ENCODE peak calls at places on chromosomes 12 and 14, in ten cellular contexts. S is Peyer's patch, D is K562, G is tibial artery, M is GM10248, N is right atrium auricular region, U is HFF-Myc, F is astrocyte, X is IMR-90, O is body of pancreas. C is an unnamed sample.

GRCh38 chr12:17588968-17589367 is 501.0 kb downstream of the RERGL start:
- DNase-seq in S (no peak), D (no peak), G (no peak), M (no peak), N (no peak), U (no peak), F (no peak), X (no peak), O (no peak), C (no peak)

GRCh38 chr14:50768693-50769092 is 62.3 kb downstream of the NIN start:
- DNase-seq in S (no peak), D (no peak), G (no peak), M (no peak), N (no peak), U (no peak), F (peak), X (peak), O (no peak), C (peak)

GRCh38 chr14:74478996-74479635 is 14.0 kb downstream of the NPC2 start:
- DNase-seq in S (no peak), D (no peak), G (no peak), M (no peak), N (no peak), U (no peak), F (no peak), X (peak), O (no peak), C (peak)

GRCh38 chr12:94834036-94834625 is 169.4 kb downstream of the NDUFA12 start:
- DNase-seq in S (no peak), D (no peak), G (no peak), M (no peak), N (no peak), U (no peak), F (no peak), X (no peak), O (no peak), C (no peak)

GRCh38 chr14:95549656-95550585 is 15.1 kb downstream of the GLRX5 start:
- DNase-seq in S (no peak), D (no peak), G (no peak), M (no peak), N (no peak), U (no peak), F (no peak), X (no peak), O (no peak), C (peak)

GRCh38 chr14:73245401-73246325 is 8.4 kb downstream of the PAPLN start:
- DNase-seq in S (peak), D (peak), G (no peak), M (peak), N (no peak), U (no peak), F (no peak), X (no peak), O (peak), C (no peak)

GRCh38 chr12:59389968-59390576 is 205.8 kb upstream of the SLC16A7 start:
- DNase-seq in S (no peak), D (no peak), G (no peak), M (no peak), N (no peak), U (no peak), F (no peak), X (no peak), O (no peak), C (no peak)

GRCh38 chr14:61500046-61500445 is 178.7 kb downstream of the PRKCH start:
- DNase-seq in S (no peak), D (no peak), G (no peak), M (no peak), N (no peak), U (no peak), F (no peak), X (no peak), O (no peak), C (no peak)

GRCh38 chr14:80587096-80587724 is 354.3 kb downstream of the CEP128 start:
- DNase-seq in S (no peak), D (no peak), G (no peak), M (peak), N (no peak), U (peak), F (peak), X (peak), O (peak), C (peak)

GRCh38 chr12:50932787-50933280 is 19.5 kb upstream of the HIGD1C start:
- DNase-seq in S (no peak), D (no peak), G (no peak), M (no peak), N (no peak), U (no peak), F (no peak), X (no peak), O (no peak), C (peak)

GRCh38 chr14:61145903-61146411 is 135.2 kb downstream of the TMEM30B start:
- DNase-seq in S (no peak), D (no peak), G (no peak), M (no peak), N (no peak), U (peak), F (peak), X (peak), O (no peak), C (peak)

GRCh38 chr12:47900480-47901129 is 4.2 kb downstream of the VDR start:
- DNase-seq in S (peak), D (no peak), G (no peak), M (peak), N (no peak), U (no peak), F (no peak), X (no peak), O (peak), C (no peak)

GRCh38 chr12:68406134-68406576 is 74.0 kb upstream of the MDM1 start:
- DNase-seq in S (peak), D (no peak), G (peak), M (no peak), N (peak), U (peak), F (peak), X (peak), O (peak), C (peak)

GRCh38 chr12:122951979-122952892 is 14.0 kb downstream of the ABCB9 start:
- DNase-seq in S (peak), D (no peak), G (peak), M (peak), N (peak), U (no peak), F (peak), X (peak), O (peak), C (peak)

GRCh38 chr12:3837049-3837448 is 36.1 kb downstream of the PARP11 start:
- DNase-seq in S (no peak), D (no peak), G (no peak), M (peak), N (no peak), U (no peak), F (no peak), X (no peak), O (no peak), C (no peak)

GRCh38 chr12:54000105-54000773 is at the start of gene HOXC9:
- DNase-seq in S (no peak), D (peak), G (no peak), M (no peak), N (no peak), U (no peak), F (no peak), X (no peak), O (no peak), C (no peak)

GRCh38 chr12:7061138-7061537 is 620 bp downstream of the C1S start:
- DNase-seq in S (no peak), D (no peak), G (no peak), M (no peak), N (no peak), U (no peak), F (no peak), X (no peak), O (no peak), C (no peak)

GRCh38 chr14:105474478-105475268 is at the start of gene CRIP2:
- DNase-seq in S (no peak), D (peak), G (peak), M (peak), N (no peak), U (no peak), F (no peak), X (peak), O (no peak), C (peak)

GRCh38 chr12:79547044-79547734 is 143.6 kb downstream of the PAWR start:
- DNase-seq in S (peak), D (no peak), G (no peak), M (no peak), N (no peak), U (no peak), F (peak), X (peak), O (peak), C (peak)

GRCh38 chr12:124434364-124434763 is 133.0 kb downstream of the NCOR2 start:
- DNase-seq in S (no peak), D (no peak), G (no peak), M (no peak), N (no peak), U (no peak), F (no peak), X (no peak), O (no peak), C (no peak)

GRCh38 chr12:49942512-49942893 is 8.0 kb upstream of the AQP2 start:
- DNase-seq in S (peak), D (no peak), G (no peak), M (no peak), N (no peak), U (no peak), F (no peak), X (no peak), O (no peak), C (no peak)

GRCh38 chr14:93011650-93012317 is 88.8 kb downstream of the CHGA start:
- DNase-seq in S (peak), D (no peak), G (no peak), M (no peak), N (no peak), U (no peak), F (no peak), X (no peak), O (no peak), C (no peak)

GRCh38 chr14:104577457-104578301 is 1.9 kb upstream of the C14orf180 start:
- DNase-seq in S (no peak), D (peak), G (no peak), M (no peak), N (no peak), U (no peak), F (no peak), X (no peak), O (no peak), C (no peak)

GRCh38 chr14:94304243-94304642 is 11.2 kb upstream of the SERPINA10 start:
- DNase-seq in S (no peak), D (no peak), G (no peak), M (no peak), N (peak), U (no peak), F (no peak), X (no peak), O (no peak), C (no peak)

GRCh38 chr12:132530451-132530850 is 40.5 kb downstream of the FBRSL1 start:
- DNase-seq in S (no peak), D (no peak), G (no peak), M (no peak), N (no peak), U (no peak), F (no peak), X (no peak), O (no peak), C (no peak)

GRCh38 chr12:79063258-79063657 is 198.7 kb downstream of the SYT1 start:
- DNase-seq in S (no peak), D (no peak), G (no peak), M (no peak), N (no peak), U (no peak), F (peak), X (peak), O (no peak), C (no peak)

GRCh38 chr12:38850463-38850862 is 54.9 kb downstream of the CPNE8 start:
- DNase-seq in S (no peak), D (no peak), G (no peak), M (no peak), N (no peak), U (no peak), F (peak), X (no peak), O (no peak), C (peak)

GRCh38 chr12:40616383-40616900 is 75.8 kb upstream of the CNTN1 start:
- DNase-seq in S (no peak), D (no peak), G (no peak), M (no peak), N (no peak), U (no peak), F (no peak), X (no peak), O (no peak), C (no peak)

GRCh38 chr12:95208678-95209077 is 8.6 kb downstream of the FGD6 start:
- DNase-seq in S (no peak), D (no peak), G (no peak), M (no peak), N (no peak), U (no peak), F (no peak), X (no peak), O (no peak), C (no peak)

DNA sequence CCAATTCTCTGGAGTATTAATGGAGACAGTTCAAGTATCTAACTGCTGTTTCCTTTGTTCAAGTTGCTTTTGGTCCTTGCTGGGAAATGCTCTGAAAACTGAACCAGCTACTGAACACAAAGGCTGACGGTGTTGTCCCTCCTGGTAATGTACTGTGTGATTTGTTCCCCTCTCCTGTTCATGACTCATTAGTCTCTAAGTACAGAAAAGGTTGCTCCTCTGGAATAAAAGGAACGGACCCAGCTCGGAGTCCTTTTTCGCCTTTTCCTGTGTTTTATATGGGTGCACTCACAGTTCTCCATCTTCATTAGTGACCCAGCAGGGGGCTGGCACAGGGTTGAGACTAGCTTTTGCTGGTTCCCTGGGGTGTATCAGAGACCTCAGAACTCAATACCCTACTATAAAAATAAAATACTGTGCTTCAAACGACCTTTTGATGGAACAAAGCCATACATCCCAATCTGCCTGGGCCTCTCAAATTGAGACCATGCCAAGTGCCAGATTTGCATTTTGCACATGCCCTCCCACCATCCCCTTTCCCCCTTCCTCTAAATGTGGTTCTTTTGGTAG is 269.7 kb downstream of the RAD51B start:
- DNase-seq in S (no peak), D (no peak), G (no peak), M (no peak), N (no peak), U (no peak), F (peak), X (peak), O (no peak), C (peak)
- TF ChIP-seq CTCF in S (no peak), D (no peak), G (no peak), M (no peak), N (no peak), U (no peak), F (no peak), X (no peak), O (no peak), C (no peak)

DNA sequence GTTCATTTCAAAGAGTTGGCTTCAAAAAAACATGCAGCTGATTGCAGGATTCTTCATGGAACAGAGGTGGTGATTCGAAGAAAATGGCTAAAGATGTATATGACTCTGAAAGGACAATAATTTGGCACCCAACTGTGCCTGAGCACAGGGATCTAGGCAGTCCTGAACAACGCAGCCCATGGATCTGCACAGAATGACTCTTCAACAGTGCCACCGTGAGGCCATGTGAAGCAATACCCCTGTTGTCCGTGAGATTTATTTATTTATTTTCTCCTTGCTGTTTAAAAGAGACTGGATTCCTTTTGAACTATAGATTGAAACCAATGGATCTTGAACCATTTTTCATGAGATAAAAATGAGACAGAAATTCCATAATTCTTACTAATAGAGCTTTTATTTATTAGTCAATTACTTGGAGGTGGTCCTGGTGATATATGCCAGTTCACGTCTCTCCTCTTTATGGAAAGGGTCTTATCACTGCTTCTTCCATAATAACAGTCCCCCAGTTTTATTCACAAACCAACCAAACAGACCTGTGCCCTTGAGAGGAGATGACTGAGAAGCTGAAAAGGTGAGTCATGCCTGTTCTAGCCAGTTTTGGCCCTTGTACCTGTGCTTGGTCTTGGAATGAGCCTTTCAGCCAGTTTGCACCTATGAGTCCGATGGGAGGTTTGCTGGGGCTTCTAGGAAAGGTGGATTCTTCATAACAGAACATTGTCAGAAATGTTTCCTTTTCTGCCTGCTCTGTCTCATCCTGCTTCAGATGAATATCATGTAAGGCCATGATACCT is 1598.3 kb downstream of the AACS start:
- DNase-seq in S (no peak), D (peak), G (no peak), M (no peak), N (no peak), U (peak), F (no peak), X (no peak), O (no peak), C (peak)
- TF ChIP-seq CTCF in S (no peak), D (peak), G (no peak), M (no peak), N (no peak), U (peak), F (peak), X (no peak), O (peak), C (no peak)

DNA sequence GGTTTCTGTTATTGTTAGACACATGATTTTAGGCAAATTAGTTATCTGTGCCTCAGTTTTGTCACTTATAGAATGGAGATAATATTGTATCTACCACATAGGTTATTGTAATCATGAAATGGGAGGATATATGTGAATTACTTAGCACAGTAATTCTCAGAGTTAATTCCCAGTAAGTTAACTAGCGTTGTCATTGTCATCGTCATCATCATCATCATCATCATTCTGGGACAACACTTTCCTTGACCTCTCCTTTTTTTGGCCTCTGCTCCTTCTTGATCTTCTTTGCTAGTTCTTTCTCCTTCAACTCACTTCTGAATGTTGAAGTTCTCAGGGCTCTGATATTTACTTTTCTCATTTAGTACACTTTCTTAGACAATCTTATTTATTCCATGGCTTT is 13.8 kb downstream of the MSRB3 start:
- DNase-seq in S (no peak), D (no peak), G (no peak), M (no peak), N (no peak), U (no peak), F (no peak), X (no peak), O (no peak), C (no peak)
- TF ChIP-seq CTCF in S (no peak), D (no peak), G (no peak), M (no peak), N (no peak), U (no peak), F (no peak), X (no peak), O (no peak), C (no peak)

DNA sequence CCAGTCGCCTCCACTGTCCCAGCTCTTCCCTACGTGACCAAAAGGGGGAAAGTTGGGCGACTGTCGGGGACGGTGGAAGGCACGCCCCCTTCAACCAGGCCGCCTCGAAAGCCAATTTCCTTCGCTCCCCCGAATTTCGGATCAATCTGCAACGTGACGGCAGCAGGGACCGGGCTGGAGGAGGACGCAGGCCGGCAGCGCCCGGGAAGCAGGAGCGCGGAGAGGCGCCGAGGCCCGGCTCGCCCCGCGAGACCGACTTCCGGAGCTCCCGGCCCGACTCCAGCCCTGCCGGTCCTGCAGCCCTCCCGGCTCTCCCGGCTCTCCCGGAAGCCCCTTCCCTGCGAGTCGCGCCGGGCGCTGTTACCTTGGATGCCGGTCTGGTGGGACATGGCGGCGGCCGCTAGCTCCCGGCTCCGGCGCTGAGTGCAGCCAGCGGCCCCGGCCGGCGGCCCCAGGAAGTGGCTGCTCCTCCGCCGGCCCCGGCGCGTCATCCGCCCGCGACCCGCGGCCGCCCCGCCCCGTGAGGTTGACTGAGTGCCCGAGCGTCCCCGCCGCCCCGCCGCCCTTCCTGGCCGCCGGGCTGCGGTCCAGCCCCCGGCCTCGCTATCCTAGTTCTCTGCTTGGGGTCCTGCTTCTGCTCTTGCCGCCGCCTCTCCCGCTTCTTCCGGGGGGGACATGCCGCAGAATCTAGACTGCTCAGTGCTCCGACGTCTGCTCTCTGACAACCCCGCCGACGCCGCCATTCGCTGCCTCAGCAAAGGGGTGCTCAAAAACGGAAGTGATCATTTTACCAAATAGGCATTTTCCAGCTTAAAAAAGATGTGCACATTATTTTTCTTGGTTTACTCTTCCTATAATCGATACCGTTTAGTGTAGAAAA is at the start of gene TWF1:
- DNase-seq in S (peak), D (peak), G (peak), M (peak), N (peak), U (no peak), F (peak), X (peak), O (peak), C (peak)
- TF ChIP-seq CTCF in S (peak), D (peak), G (peak), M (no peak), N (peak), U (no peak), F (no peak), X (peak), O (peak), C (peak)

GRCh38 chr12:71125949-71126348 is 31.9 kb downstream of the TSPAN8 start:
- DNase-seq in S (no peak), D (no peak), G (no peak), M (no peak), N (no peak), U (no peak), F (no peak), X (no peak), O (no peak), C (no peak)

GRCh38 chr12:71128191-71128590 is 29.6 kb downstream of the TSPAN8 start:
- DNase-seq in S (no peak), D (no peak), G (no peak), M (no peak), N (no peak), U (no peak), F (peak), X (no peak), O (no peak), C (no peak)

GRCh38 chr12:71124833-71125460 is 32.9 kb downstream of the TSPAN8 start:
- DNase-seq in S (no peak), D (no peak), G (no peak), M (no peak), N (no peak), U (no peak), F (no peak), X (no peak), O (no peak), C (no peak)

GRCh38 chr12:71129364-71129763 is 28.4 kb downstream of the TSPAN8 start:
- DNase-seq in S (no peak), D (no peak), G (no peak), M (no peak), N (no peak), U (no peak), F (no peak), X (no peak), O (no peak), C (no peak)

GRCh38 chr12:71125515-71125914 is 32.3 kb downstream of the TSPAN8 start:
- DNase-seq in S (no peak), D (no peak), G (no peak), M (no peak), N (no peak), U (no peak), F (no peak), X (no peak), O (no peak), C (no peak)
- TF ChIP-seq CTCF in S (no peak), D (peak), G (peak), M (no peak), N (peak), U (no peak), F (no peak), X (no peak), O (no peak), C (no peak)

C was measured in fibroblast of villous mesenchyme.